ENCODE peak calls at places on chromosome 7, in six cellular contexts. O is stimulated activated CD8-positive, alpha-beta memory T cell treated with anti-CD3 and anti-CD28 coated beads, Interleukin-7, amount 100 ng/mL, for 1 hour; Q is endothelial cell; V is H54; K is stimulated activated CD4-positive, alpha-beta T cell treated with anti-CD3 and anti-CD28 coated beads, Interleukin-1b, Interleukin-23, amount 100 ng/mL, for 1 hour; N is IMR-90. E is an unnamed sample.

GRCh38 chr7:106952658-106953231 is 87.7 kb downstream of the PIK3CG start:
- DNase-seq in O (no peak), Q (no peak), V (no peak), K (no peak), N (no peak), E (no peak)

GRCh38 chr7:136399378-136399777 is 422.2 kb upstream of the MTPN start:
- DNase-seq in O (no peak), Q (no peak), V (no peak), K (no peak), N (no peak), E (peak; percentile 27)

GRCh38 chr7:91082854-91083495 is 181.3 kb upstream of the FZD1 start:
- DNase-seq in O (no peak), Q (no peak), V (no peak), K (no peak), N (peak; percentile 62), E (peak; percentile 63)

GRCh38 chr7:47795631-47796030 is 152.6 kb downstream of the PKD1L1 start:
- DNase-seq in O (no peak), Q (no peak), V (no peak), K (no peak), N (peak; percentile 96), E (peak; percentile 61)

GRCh38 chr7:137935849-137936508 is 65.9 kb downstream of the CREB3L2 start:
- DNase-seq in O (no peak), Q (no peak), V (no peak), K (no peak), N (no peak), E (no peak)

GRCh38 chr7:42097756-42098155 is 139.3 kb downstream of the GLI3 start:
- DNase-seq in O (no peak), Q (no peak), V (peak; percentile 63), K (no peak), N (peak; percentile 89), E (peak; percentile 98)

GRCh38 chr7:54409917-54410316 is 132.3 kb upstream of the VSTM2A start:
- DNase-seq in O (no peak), Q (no peak), V (no peak), K (no peak), N (no peak), E (no peak)

GRCh38 chr7:4830176-4830575 is 31.7 kb downstream of the PAPOLB start:
- DNase-seq in O (peak; percentile 7), Q (peak; percentile 89), V (peak; percentile 73), K (no peak), N (peak; percentile 57), E (peak; percentile 10)

GRCh38 chr7:112990619-112991018 is 96.0 kb downstream of the GPR85 start:
- DNase-seq in O (no peak), Q (no peak), V (no peak), K (no peak), N (peak; percentile 67), E (peak; percentile 94)

GRCh38 chr7:44568771-44569560 is 4.7 kb downstream of the DDX56 start:
- DNase-seq in O (no peak), Q (no peak), V (no peak), K (no peak), N (no peak), E (no peak)

GRCh38 chr7:135976312-135977019 is 693 bp downstream of the MTPN start:
- DNase-seq in O (peak; percentile 1), Q (peak; percentile 7), V (no peak), K (peak; percentile 5), N (peak; percentile 1), E (no peak)

GRCh38 chr7:135490783-135491182 is 19.1 kb downstream of the CNOT4 start:
- DNase-seq in O (no peak), Q (no peak), V (no peak), K (no peak), N (peak; percentile 60), E (peak; percentile 20)

GRCh38 chr7:115135769-115136410 is 214.0 kb downstream of the MDFIC start:
- DNase-seq in O (no peak), Q (no peak), V (no peak), K (no peak), N (no peak), E (no peak)

GRCh38 chr7:130942211-130942964 is 208.4 kb upstream of the KLF14 start:
- DNase-seq in O (no peak), Q (no peak), V (no peak), K (no peak), N (peak; percentile 86), E (peak; percentile 85)

GRCh38 chr7:158924956-158925355 is 68.6 kb downstream of the DYNC2I1 start:
- DNase-seq in O (no peak), Q (no peak), V (peak; percentile 47), K (no peak), N (peak; percentile 56), E (peak; percentile 45)

GRCh38 chr7:83306487-83306886 is 143.8 kb upstream of the PCLO start:
- DNase-seq in O (no peak), Q (no peak), V (no peak), K (no peak), N (no peak), E (peak; percentile 3)

GRCh38 chr7:38978474-38978873 is 765 bp downstream of the POU6F2 start:
- DNase-seq in O (no peak), Q (no peak), V (no peak), K (no peak), N (no peak), E (no peak)

GRCh38 chr7:94243312-94243711 is 151.4 kb upstream of the COL1A2 start:
- DNase-seq in O (no peak), Q (no peak), V (no peak), K (no peak), N (no peak), E (no peak)

GRCh38 chr7:122092964-122093797 is 50.9 kb downstream of the AASS start:
- DNase-seq in O (peak; percentile 15), Q (peak; percentile 78), V (peak; percentile 15), K (no peak), N (peak; percentile 82), E (peak; percentile 72)

GRCh38 chr7:66576646-66577045 is 52.0 kb upstream of the KCTD7 start:
- DNase-seq in O (no peak), Q (no peak), V (no peak), K (no peak), N (no peak), E (no peak)

GRCh38 chr7:89029864-89030263 is 234.3 kb upstream of the TEX47 start:
- DNase-seq in O (no peak), Q (no peak), V (no peak), K (no peak), N (no peak), E (peak; percentile 63)

GRCh38 chr7:116588641-116589594 is 64.1 kb downstream of the CAV1 start:
- DNase-seq in O (no peak), Q (no peak), V (no peak), K (no peak), N (peak; percentile 81), E (peak; percentile 87)

GRCh38 chr7:64946772-64947171 is 43.7 kb downstream of the ZNF273 start:
- DNase-seq in O (no peak), Q (peak; percentile 57), V (no peak), K (no peak), N (peak; percentile 1), E (peak; percentile 24)

GRCh38 chr7:119102294-119102693 is 877.8 kb downstream of the ANKRD7 start:
- DNase-seq in O (no peak), Q (no peak), V (no peak), K (no peak), N (no peak), E (no peak)

GRCh38 chr7:151088856-151089699 is 2.8 kb downstream of the AGAP3 start:
- DNase-seq in O (no peak), Q (peak; percentile 86), V (no peak), K (no peak), N (peak; percentile 76), E (peak; percentile 43)

GRCh38 chr7:135322571-135323340 is 89.1 kb downstream of the STRA8 start:
- DNase-seq in O (no peak), Q (no peak), V (no peak), K (no peak), N (no peak), E (no peak)

GRCh38 chr7:150962743-150963399 is 15.2 kb downstream of the KCNH2 start:
- DNase-seq in O (no peak), Q (peak; percentile 69), V (peak; percentile 91), K (peak; percentile 28), N (peak; percentile 37), E (no peak)

E was measured in LHCN-M2.